ENCODE peak calls at places on chromosomes 7 and 10, in six cellular contexts. W is HCT116, A is GM12878, R is K562, H is HepG2, L is upper lobe of left lung. C is an unnamed sample.

GRCh38 chr7:50761722-50762121 is 21.0 kb downstream of the GRB10 start:
- ATAC-seq in W (no peak), A (no peak), R (no peak), H (no peak), L (no peak), C (no peak)

GRCh38 chr7:77674878-77675277 is 21.4 kb upstream of the RSBN1L start:
- ATAC-seq in W (peak; percentile 82), A (peak; percentile 74), R (no peak), H (peak; percentile 40), L (peak; percentile 72), C (no peak)

GRCh38 chr7:102875700-102876192 is 37.1 kb upstream of the LRRC17 start:
- ATAC-seq in W (peak; percentile 95), A (no peak), R (peak; percentile 82), H (peak; percentile 82), L (peak; percentile 72), C (peak; percentile 50)

GRCh38 chr10:99828464-99828863 is 46.0 kb downstream of the ABCC2 start:
- ATAC-seq in W (no peak), A (peak; percentile 60), R (no peak), H (peak; percentile 24), L (no peak), C (no peak)

GRCh38 chr10:121662945-121663917 is 65.0 kb upstream of the FGFR2 start:
- ATAC-seq in W (peak; percentile 87), A (peak; percentile 38), R (peak; percentile 83), H (peak; percentile 73), L (no peak), C (no peak)

GRCh38 chr10:45580371-45580770 is 92.2 kb downstream of the ZFAND4 start:
- ATAC-seq in W (no peak), A (peak; percentile 65), R (peak; percentile 68), H (no peak), L (no peak), C (no peak)

GRCh38 chr7:28358423-28358868 is 53.9 kb upstream of the CREB5 start:
- ATAC-seq in W (peak; percentile 81), A (peak; percentile 45), R (no peak), H (no peak), L (no peak), C (no peak)

GRCh38 chr10:70604106-70604505 is 1.6 kb upstream of the PRF1 start:
- ATAC-seq in W (no peak), A (no peak), R (no peak), H (no peak), L (no peak), C (no peak)

GRCh38 chr10:125011171-125011925 is 69.4 kb downstream of the ZRANB1 start:
- ATAC-seq in W (no peak), A (no peak), R (no peak), H (no peak), L (no peak), C (no peak)

GRCh38 chr10:125037145-125037544 is 95.2 kb downstream of the ZRANB1 start:
- ATAC-seq in W (peak; percentile 72), A (no peak), R (no peak), H (no peak), L (no peak), C (peak; percentile 57)

GRCh38 chr7:128948976-128949760 is 11.4 kb downstream of the IRF5 start:
- ATAC-seq in W (no peak), A (peak; percentile 23), R (peak; percentile 4), H (no peak), L (peak; percentile 19), C (peak; percentile 14)

GRCh38 chr10:73717564-73717963 is 19.7 kb upstream of the AGAP5 start:
- ATAC-seq in W (no peak), A (peak; percentile 83), R (no peak), H (no peak), L (no peak), C (no peak)

GRCh38 chr10:93032105-93032808 is 28.3 kb upstream of the CYP26C1 start:
- ATAC-seq in W (no peak), A (no peak), R (no peak), H (peak; percentile 75), L (no peak), C (no peak)

GRCh38 chr7:92621641-92622429 is 31.6 kb upstream of the FAM133B start:
- ATAC-seq in W (peak; percentile 33), A (peak; percentile 83), R (peak; percentile 48), H (peak; percentile 41), L (no peak), C (peak; percentile 17)

GRCh38 chr10:130512936-130513335 is 376.7 kb downstream of the GLRX3 start:
- ATAC-seq in W (no peak), A (no peak), R (no peak), H (no peak), L (no peak), C (no peak)

GRCh38 chr7:1663243-1663642 is 6.8 kb upstream of the ELFN1 start:
- ATAC-seq in W (no peak), A (no peak), R (no peak), H (no peak), L (peak; percentile 38), C (no peak)

GRCh38 chr7:28920424-28920823 is 37.7 kb downstream of the TRIL start:
- ATAC-seq in W (no peak), A (no peak), R (no peak), H (no peak), L (no peak), C (no peak)

GRCh38 chr10:3783721-3784432 is 1.1 kb downstream of the KLF6 start:
- ATAC-seq in W (no peak), A (no peak), R (peak; percentile 0), H (no peak), L (peak; percentile 1), C (no peak)

GRCh38 chr7:128057909-128058308 is 26.7 kb upstream of the LRRC4 start:
- ATAC-seq in W (no peak), A (no peak), R (no peak), H (no peak), L (no peak), C (no peak)

GRCh38 chr7:111846900-111847299 is 284.6 kb upstream of the IMMP2L start:
- ATAC-seq in W (no peak), A (no peak), R (no peak), H (no peak), L (no peak), C (no peak)

GRCh38 chr10:113087082-113088029 is 137.3 kb downstream of the TCF7L2 start:
- ATAC-seq in W (peak; percentile 92), A (no peak), R (peak; percentile 84), H (peak; percentile 94), L (peak; percentile 57), C (peak; percentile 94)

GRCh38 chr7:128932862-128933821 is 4.6 kb upstream of the IRF5 start:
- ATAC-seq in W (no peak), A (peak; percentile 59), R (peak; percentile 31), H (no peak), L (no peak), C (no peak)

GRCh38 chr7:66503036-66503370 is 125.7 kb upstream of the KCTD7 start:
- ATAC-seq in W (no peak), A (no peak), R (no peak), H (no peak), L (no peak), C (no peak)

GRCh38 chr7:148374698-148375259 is 215.8 kb upstream of the C7orf33 start:
- ATAC-seq in W (no peak), A (no peak), R (no peak), H (no peak), L (no peak), C (no peak)

GRCh38 chr7:2710901-2711551 is 23.0 kb downstream of the AMZ1 start:
- ATAC-seq in W (no peak), A (peak; percentile 41), R (peak; percentile 5), H (no peak), L (peak; percentile 9), C (no peak)

GRCh38 chr7:47816647-47817046 is 131.6 kb downstream of the PKD1L1 start:
- ATAC-seq in W (no peak), A (no peak), R (no peak), H (no peak), L (no peak), C (peak; percentile 63)

GRCh38 chr7:2553108-2553507 is 2.2 kb downstream of the BRAT1 start:
- ATAC-seq in W (no peak), A (no peak), R (no peak), H (no peak), L (no peak), C (no peak)

GRCh38 chr7:234041-234711 is 41.8 kb downstream of the FAM20C start:
- ATAC-seq in W (no peak), A (no peak), R (no peak), H (no peak), L (peak; percentile 23), C (no peak)

GRCh38 chr7:47283497-47284131 is 298.3 kb downstream of the TNS3 start:
- ATAC-seq in W (peak; percentile 97), A (no peak), R (no peak), H (peak; percentile 92), L (no peak), C (no peak)

GRCh38 chr10:91632671-91633550 is at the start of gene PPP1R3C:
- ATAC-seq in W (no peak), A (peak; percentile 43), R (no peak), H (peak; percentile 98), L (peak; percentile 92), C (peak; percentile 96)
- TF ChIP-seq CTCF in W (no peak), A (peak; percentile 4), R (no peak), H (peak; percentile 76), L (no peak), C (peak; percentile 48)

GRCh38 chr7:35037211-35037525 is at the start of gene DPY19L1:
- ATAC-seq in W (no peak), A (no peak), R (no peak), H (peak; percentile 86), L (no peak), C (no peak)

GRCh38 chr7:35036361-35037171 is 719 bp downstream of the DPY19L1 start:
- ATAC-seq in W (peak; percentile 29), A (peak; percentile 10), R (peak; percentile 53), H (peak; percentile 68), L (peak; percentile 64), C (peak; percentile 10)

GRCh38 chr7:35038340-35038738 is 1.1 kb upstream of the DPY19L1 start:
- ATAC-seq in W (no peak), A (no peak), R (no peak), H (no peak), L (no peak), C (no peak)

GRCh38 chr7:35039343-35039742 is 2.1 kb upstream of the DPY19L1 start:
- ATAC-seq in W (no peak), A (no peak), R (no peak), H (no peak), L (no peak), C (no peak)

GRCh38 chr7:35037526-35038339 is 448 bp upstream of the DPY19L1 start:
- ATAC-seq in W (peak; percentile 88), A (peak; percentile 83), R (peak; percentile 89), H (peak; percentile 83), L (peak; percentile 91), C (peak; percentile 95)
- TF ChIP-seq POLR2A in W (peak; percentile 11), A (peak; percentile 56), R (no peak), H (peak; percentile 66), L (no peak), C (peak; percentile 3)

DNA sequence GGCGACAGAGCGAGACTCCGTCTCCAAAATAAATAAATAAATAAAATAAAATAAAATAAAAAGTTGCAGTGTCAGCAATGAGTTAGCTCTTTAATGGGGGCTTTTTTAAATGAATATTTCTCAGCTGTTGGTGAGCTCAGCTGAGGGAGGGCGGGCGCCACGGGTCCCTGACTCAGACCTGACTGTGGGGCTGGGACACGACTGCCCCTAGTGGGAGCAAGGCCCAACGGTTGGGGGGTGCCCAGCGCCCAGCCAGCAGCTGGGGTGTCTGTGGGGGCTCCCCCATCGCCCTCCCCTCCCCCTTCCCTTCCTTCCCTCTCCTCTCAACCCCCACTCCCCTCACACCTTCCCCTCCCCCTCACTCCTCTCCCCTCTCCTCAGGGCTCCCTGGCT is 46.6 kb downstream of the PWWP2B start:
- ATAC-seq in W (no peak), A (peak; percentile 66), R (peak; percentile 67), H (peak; percentile 15), L (no peak), C (no peak)
- TF ChIP-seq POLR2AphosphoS5 in W (no peak), A (no peak), R (no peak), H (no peak), L (no peak), C (no peak)

GRCh38 chr10:13649844-13650520 is 63.2 kb downstream of the PRPF18 start:
- ATAC-seq in W (peak; percentile 58), A (peak; percentile 70), R (peak; percentile 33), H (peak; percentile 44), L (no peak), C (no peak)
- TF ChIP-seq CTCF in W (no peak), A (no peak), R (no peak), H (no peak), L (no peak), C (no peak)